ENCODE peak calls at places on chromosome 7, in nine cellular contexts. One of them, this sample, is unnamed.

GRCh38 chr7:117750612-117751563 is 122.4 kb downstream of the CTTNBP2 start:
- DNase-seq in gastrocnemius medialis: no peak
- DNase-seq in vagina: no peak
- DNase-seq in suprapubic skin: no peak
- DNase-seq in Peyer's patch: no peak
- DNase-seq in adrenal gland: no peak
- DNase-seq in right lobe of liver: no peak
- DNase-seq in stomach: no peak
- DNase-seq in heart left ventricle: no peak
- DNase-seq in this sample: no peak

GRCh38 chr7:98998821-98999725 is 120.7 kb downstream of the TRRAP start:
- DNase-seq in gastrocnemius medialis: no peak
- DNase-seq in vagina: peak
- DNase-seq in suprapubic skin: peak
- DNase-seq in Peyer's patch: no peak
- DNase-seq in adrenal gland: no peak
- DNase-seq in right lobe of liver: no peak
- DNase-seq in stomach: no peak
- DNase-seq in heart left ventricle: no peak
- DNase-seq in this sample: no peak

GRCh38 chr7:20198295-20198694 is 18.9 kb downstream of the MACC1 start:
- DNase-seq in gastrocnemius medialis: no peak
- DNase-seq in vagina: no peak
- DNase-seq in suprapubic skin: no peak
- DNase-seq in Peyer's patch: no peak
- DNase-seq in adrenal gland: no peak
- DNase-seq in right lobe of liver: no peak
- DNase-seq in stomach: no peak
- DNase-seq in heart left ventricle: no peak
- DNase-seq in this sample: no peak

GRCh38 chr7:131538071-131538790 is 18.2 kb downstream of the PODXL start:
- DNase-seq in gastrocnemius medialis: no peak
- DNase-seq in vagina: peak
- DNase-seq in suprapubic skin: peak
- DNase-seq in Peyer's patch: no peak
- DNase-seq in adrenal gland: no peak
- DNase-seq in right lobe of liver: no peak
- DNase-seq in stomach: no peak
- DNase-seq in heart left ventricle: peak
- DNase-seq in this sample: no peak

GRCh38 chr7:19410096-19410495 is 264.9 kb upstream of the FERD3L start:
- DNase-seq in gastrocnemius medialis: no peak
- DNase-seq in vagina: no peak
- DNase-seq in suprapubic skin: no peak
- DNase-seq in Peyer's patch: no peak
- DNase-seq in adrenal gland: no peak
- DNase-seq in right lobe of liver: no peak
- DNase-seq in stomach: no peak
- DNase-seq in heart left ventricle: no peak
- DNase-seq in this sample: no peak

GRCh38 chr7:33849004-33849403 is 56.3 kb upstream of the BMPER start:
- DNase-seq in gastrocnemius medialis: no peak
- DNase-seq in vagina: no peak
- DNase-seq in suprapubic skin: no peak
- DNase-seq in Peyer's patch: no peak
- DNase-seq in adrenal gland: no peak
- DNase-seq in right lobe of liver: no peak
- DNase-seq in stomach: no peak
- DNase-seq in heart left ventricle: no peak
- DNase-seq in this sample: no peak

GRCh38 chr7:30463400-30464145 is 15.0 kb downstream of the NOD1 start:
- DNase-seq in gastrocnemius medialis: no peak
- DNase-seq in vagina: no peak
- DNase-seq in suprapubic skin: no peak
- DNase-seq in Peyer's patch: no peak
- DNase-seq in adrenal gland: no peak
- DNase-seq in right lobe of liver: no peak
- DNase-seq in stomach: no peak
- DNase-seq in heart left ventricle: no peak
- DNase-seq in this sample: no peak

GRCh38 chr7:155644971-155645509 is 579 bp downstream of the RBM33 start:
- DNase-seq in gastrocnemius medialis: no peak
- DNase-seq in vagina: no peak
- DNase-seq in suprapubic skin: no peak
- DNase-seq in Peyer's patch: peak
- DNase-seq in adrenal gland: peak
- DNase-seq in right lobe of liver: peak
- DNase-seq in stomach: peak
- DNase-seq in heart left ventricle: no peak
- DNase-seq in this sample: peak

GRCh38 chr7:47819054-47819920 is 129.0 kb downstream of the PKD1L1 start:
- DNase-seq in gastrocnemius medialis: no peak
- DNase-seq in vagina: no peak
- DNase-seq in suprapubic skin: peak
- DNase-seq in Peyer's patch: peak
- DNase-seq in adrenal gland: peak
- DNase-seq in right lobe of liver: no peak
- DNase-seq in stomach: peak
- DNase-seq in heart left ventricle: no peak
- DNase-seq in this sample: peak

GRCh38 chr7:375491-375821 is 85.5 kb downstream of the FOXL3 start:
- DNase-seq in gastrocnemius medialis: no peak
- DNase-seq in vagina: no peak
- DNase-seq in suprapubic skin: peak
- DNase-seq in Peyer's patch: no peak
- DNase-seq in adrenal gland: no peak
- DNase-seq in right lobe of liver: peak
- DNase-seq in stomach: peak
- DNase-seq in heart left ventricle: peak
- DNase-seq in this sample: peak

GRCh38 chr7:46369933-46370654 is 449.0 kb upstream of the IGFBP3 start:
- DNase-seq in gastrocnemius medialis: no peak
- DNase-seq in vagina: no peak
- DNase-seq in suprapubic skin: no peak
- DNase-seq in Peyer's patch: no peak
- DNase-seq in adrenal gland: no peak
- DNase-seq in right lobe of liver: no peak
- DNase-seq in stomach: no peak
- DNase-seq in heart left ventricle: no peak
- DNase-seq in this sample: no peak

GRCh38 chr7:27611043-27611442 is 51.6 kb downstream of the HIBADH start:
- DNase-seq in gastrocnemius medialis: no peak
- DNase-seq in vagina: no peak
- DNase-seq in suprapubic skin: no peak
- DNase-seq in Peyer's patch: no peak
- DNase-seq in adrenal gland: no peak
- DNase-seq in right lobe of liver: no peak
- DNase-seq in stomach: no peak
- DNase-seq in heart left ventricle: no peak
- DNase-seq in this sample: no peak

GRCh38 chr7:114988755-114989154 is 66.9 kb downstream of the MDFIC start:
- DNase-seq in gastrocnemius medialis: no peak
- DNase-seq in vagina: no peak
- DNase-seq in suprapubic skin: no peak
- DNase-seq in Peyer's patch: no peak
- DNase-seq in adrenal gland: peak
- DNase-seq in right lobe of liver: no peak
- DNase-seq in stomach: no peak
- DNase-seq in heart left ventricle: peak
- DNase-seq in this sample: peak

GRCh38 chr7:68980011-68980410 is 618.3 kb upstream of the AUTS2 start:
- DNase-seq in gastrocnemius medialis: no peak
- DNase-seq in vagina: no peak
- DNase-seq in suprapubic skin: no peak
- DNase-seq in Peyer's patch: no peak
- DNase-seq in adrenal gland: no peak
- DNase-seq in right lobe of liver: no peak
- DNase-seq in stomach: no peak
- DNase-seq in heart left ventricle: no peak
- DNase-seq in this sample: no peak

GRCh38 chr7:112566392-112567324 is 85.9 kb downstream of the LSMEM1 start:
- DNase-seq in gastrocnemius medialis: peak
- DNase-seq in vagina: no peak
- DNase-seq in suprapubic skin: no peak
- DNase-seq in Peyer's patch: no peak
- DNase-seq in adrenal gland: no peak
- DNase-seq in right lobe of liver: no peak
- DNase-seq in stomach: no peak
- DNase-seq in heart left ventricle: no peak
- DNase-seq in this sample: no peak

DNA sequence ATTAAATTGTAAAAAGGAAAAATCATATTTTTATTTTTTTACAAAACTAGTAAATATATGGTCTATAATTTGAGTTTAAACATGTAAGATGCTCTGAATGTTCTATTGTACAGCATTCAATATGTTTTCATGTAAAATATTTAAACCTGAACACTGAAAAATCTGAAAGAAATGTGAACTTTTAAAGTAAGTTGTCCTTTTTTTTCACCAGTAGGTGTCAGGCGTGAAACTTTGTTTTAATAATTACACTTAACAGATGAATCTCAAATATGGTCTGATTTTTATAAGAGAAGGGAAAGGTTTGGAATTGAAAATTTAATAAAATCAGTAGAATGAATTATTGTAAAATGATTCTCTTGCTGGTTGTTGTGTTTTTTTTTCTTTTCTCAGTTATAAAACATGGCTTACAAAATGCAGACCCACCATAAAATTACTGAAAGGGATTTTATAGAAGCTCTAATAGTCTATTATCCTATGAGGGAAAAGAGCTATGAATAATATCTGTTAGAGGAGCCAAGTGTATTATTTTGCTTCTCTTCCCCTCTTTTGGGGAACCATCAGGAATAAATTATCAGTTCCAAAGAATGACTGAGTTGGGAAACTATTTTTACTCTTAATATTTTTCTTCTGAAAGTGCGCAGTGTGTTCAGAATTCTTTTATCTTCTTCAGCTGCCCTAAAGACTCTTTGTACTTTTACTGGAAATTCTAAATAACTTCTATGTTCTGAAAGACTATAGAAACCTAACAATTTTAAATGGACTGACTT is 217.7 kb upstream of the FZD1 start:
- DNase-seq in gastrocnemius medialis: no peak
- DNase-seq in vagina: no peak
- DNase-seq in suprapubic skin: no peak
- DNase-seq in Peyer's patch: no peak
- DNase-seq in adrenal gland: no peak
- DNase-seq in right lobe of liver: no peak
- DNase-seq in stomach: no peak
- DNase-seq in heart left ventricle: no peak
- DNase-seq in this sample: no peak
- H3K4me3 ChIP-seq in gastrocnemius medialis: no peak
- H3K4me3 ChIP-seq in vagina: no peak
- H3K4me3 ChIP-seq in suprapubic skin: no peak
- H3K4me3 ChIP-seq in Peyer's patch: no peak
- H3K4me3 ChIP-seq in adrenal gland: no peak
- H3K4me3 ChIP-seq in right lobe of liver: no peak
- H3K4me3 ChIP-seq in stomach: no peak
- H3K4me3 ChIP-seq in heart left ventricle: no peak
- H3K4me3 ChIP-seq in this sample: no peak

DNA sequence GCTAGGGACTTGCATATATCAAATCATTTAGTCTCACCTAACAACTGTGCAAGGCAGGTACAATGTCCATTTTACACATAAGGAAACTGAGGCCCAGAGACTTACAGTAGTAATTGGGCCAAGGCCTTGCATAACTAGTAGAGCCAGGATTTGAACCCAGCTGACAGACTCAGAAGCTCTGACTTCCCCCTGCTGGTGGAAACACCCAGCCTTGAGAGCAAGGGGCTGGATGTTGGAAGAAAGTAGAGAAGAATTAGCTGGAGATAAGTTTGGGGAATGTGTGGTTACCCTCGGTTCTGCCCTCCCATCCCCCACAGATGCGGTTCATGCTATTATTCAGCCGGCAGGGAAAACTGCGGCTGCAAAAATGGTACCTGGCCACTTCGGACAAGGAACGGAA is 2.0 kb downstream of the AP1S1 start:
- DNase-seq in gastrocnemius medialis: no peak
- DNase-seq in vagina: no peak
- DNase-seq in suprapubic skin: no peak
- DNase-seq in Peyer's patch: no peak
- DNase-seq in adrenal gland: no peak
- DNase-seq in right lobe of liver: no peak
- DNase-seq in stomach: no peak
- DNase-seq in heart left ventricle: no peak
- DNase-seq in this sample: no peak
- TF ChIP-seq CTCF in gastrocnemius medialis: no peak
- TF ChIP-seq CTCF in vagina: no peak
- TF ChIP-seq CTCF in suprapubic skin: no peak
- TF ChIP-seq CTCF in Peyer's patch: no peak
- TF ChIP-seq CTCF in adrenal gland: no peak
- TF ChIP-seq CTCF in right lobe of liver: no peak
- TF ChIP-seq CTCF in stomach: no peak
- TF ChIP-seq CTCF in heart left ventricle: no peak
- TF ChIP-seq CTCF in this sample: no peak

GRCh38 chr7:90613088-90613498 is 17.0 kb downstream of the CDK14 start:
- DNase-seq in gastrocnemius medialis: no peak
- DNase-seq in vagina: no peak
- DNase-seq in suprapubic skin: no peak
- DNase-seq in Peyer's patch: no peak
- DNase-seq in adrenal gland: no peak
- DNase-seq in right lobe of liver: no peak
- DNase-seq in stomach: no peak
- DNase-seq in heart left ventricle: no peak
- DNase-seq in this sample: no peak
- TF ChIP-seq POLR2A in gastrocnemius medialis: no peak
- TF ChIP-seq POLR2A in vagina: no peak
- TF ChIP-seq POLR2A in suprapubic skin: no peak
- TF ChIP-seq POLR2A in Peyer's patch: no peak
- TF ChIP-seq POLR2A in adrenal gland: no peak
- TF ChIP-seq POLR2A in right lobe of liver: no peak
- TF ChIP-seq POLR2A in stomach: no peak
- TF ChIP-seq POLR2A in heart left ventricle: no peak
- TF ChIP-seq POLR2A in this sample: no peak

DNA sequence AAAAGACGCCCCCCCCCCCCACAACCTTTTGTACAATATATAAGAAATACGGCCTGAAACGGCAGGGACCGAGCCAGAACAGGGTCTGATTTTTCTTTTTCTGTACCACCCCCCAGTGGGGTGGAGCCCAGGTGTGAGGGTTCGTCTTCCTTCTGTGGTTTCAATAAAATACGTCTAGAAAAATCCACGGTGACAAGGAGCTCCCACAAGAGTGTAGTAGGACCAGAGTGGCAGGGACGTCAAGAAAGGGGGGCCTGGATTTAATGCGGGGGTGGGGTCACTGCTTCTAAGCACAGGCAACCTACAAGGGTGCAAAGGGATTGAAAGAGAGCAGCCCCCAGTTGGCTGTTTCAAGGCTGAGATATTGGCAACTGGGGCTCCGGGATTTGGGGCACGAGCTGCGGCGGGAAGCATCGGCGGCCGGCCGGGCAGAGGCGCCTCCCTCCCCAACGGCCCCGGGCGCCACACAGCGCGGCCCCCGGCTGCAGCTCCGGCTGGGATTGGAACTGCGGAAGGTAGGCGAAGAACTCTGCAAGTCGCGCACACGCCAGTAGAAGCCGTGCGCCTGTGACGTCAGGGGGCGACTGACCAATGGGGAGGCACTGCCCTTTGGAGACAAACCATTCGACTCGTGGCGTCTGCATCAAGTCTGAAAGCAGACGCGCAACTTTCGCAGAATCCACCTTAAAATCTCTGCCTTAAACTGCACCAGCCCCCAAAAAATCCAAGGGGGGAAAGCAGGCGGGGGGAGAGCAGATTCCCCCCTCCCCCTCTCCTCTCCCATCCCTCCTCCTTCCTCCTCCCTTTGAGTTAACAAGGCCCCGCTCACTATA is at the start of gene DLX6:
- DNase-seq in gastrocnemius medialis: no peak
- DNase-seq in vagina: peak
- DNase-seq in suprapubic skin: no peak
- DNase-seq in Peyer's patch: no peak
- DNase-seq in adrenal gland: peak
- DNase-seq in right lobe of liver: no peak
- DNase-seq in stomach: no peak
- DNase-seq in heart left ventricle: no peak
- DNase-seq in this sample: no peak
- H3K4me3 ChIP-seq in gastrocnemius medialis: peak
- H3K4me3 ChIP-seq in vagina: peak
- H3K4me3 ChIP-seq in suprapubic skin: peak
- H3K4me3 ChIP-seq in Peyer's patch: no peak
- H3K4me3 ChIP-seq in adrenal gland: no peak
- H3K4me3 ChIP-seq in right lobe of liver: peak
- H3K4me3 ChIP-seq in stomach: peak
- H3K4me3 ChIP-seq in heart left ventricle: peak
- H3K4me3 ChIP-seq in this sample: no peak